ENCODE peak calls at places on chromosomes 11 and 22, in four cellular contexts. M is amniotic stem cell; P is germinal center; H is stimulated activated naive CD8-positive, alpha-beta T cell treated with anti-CD3 and anti-CD28 coated beads, Interleukin-15, amount 100 ng/mL, for 72 hours. S is an unnamed sample.

GRCh38 chr11:79352304-79352703 is 88.5 kb downstream of the TENM4 start:
- DNase-seq in M (no peak), P (no peak), H (no peak), S (no peak)

GRCh38 chr11:70313945-70314344 is 43.5 kb downstream of the PPFIA1 start:
- DNase-seq in M (no peak), P (no peak), H (no peak), S (no peak)

GRCh38 chr11:1491379-1491778 is 4.8 kb upstream of the MOB2 start:
- DNase-seq in M (no peak), P (no peak), H (no peak), S (no peak)

GRCh38 chr11:73889019-73889418 is 12.2 kb downstream of the PAAF1 start:
- DNase-seq in M (no peak), P (no peak), H (no peak), S (peak; percentile 7)

GRCh38 chr22:41092023-41092817 is at the start of gene EP300:
- DNase-seq in M (peak; percentile 66), P (peak; percentile 88), H (peak; percentile 87), S (peak; percentile 82)

GRCh38 chr11:62554377-62554776 is 7.8 kb upstream of the AHNAK start:
- DNase-seq in M (no peak), P (no peak), H (no peak), S (no peak)

GRCh38 chr11:90286640-90287039 is 63.8 kb upstream of the CHORDC1 start:
- DNase-seq in M (no peak), P (no peak), H (no peak), S (no peak)

GRCh38 chr22:28004021-28004420 is 85.0 kb upstream of the PITPNB start:
- DNase-seq in M (no peak), P (no peak), H (no peak), S (no peak)

GRCh38 chr11:95299078-95299611 is 68.1 kb upstream of the SESN3 start:
- DNase-seq in M (no peak), P (no peak), H (no peak), S (no peak)

GRCh38 chr22:20981787-20982562 is at the start of gene LZTR1:
- DNase-seq in M (peak; percentile 88), P (peak; percentile 75), H (peak; percentile 78), S (peak; percentile 94)

GRCh38 chr11:78190871-78191538 is 2.3 kb downstream of the USP35 start:
- DNase-seq in M (no peak), P (no peak), H (no peak), S (no peak)

GRCh38 chr11:82890941-82891340 is 9.3 kb downstream of the PRCP start:
- DNase-seq in M (no peak), P (no peak), H (no peak), S (no peak)

GRCh38 chr22:42069801-42070516 is 653 bp downstream of the NAGA start:
- DNase-seq in M (no peak), P (peak; percentile 21), H (no peak), S (no peak)

S was measured in AG08396.